ENCODE peak calls at places on chromosomes 12 and 14, in four cellular contexts. O, T, N and P are unnamed samples.

GRCh38 chr12:88552672-88553079 is 27.6 kb downstream of the KITLG start:
- DNase-seq in O (peak; percentile 77), T (no peak), N (no peak), P (no peak)

GRCh38 chr12:32290411-32290810 is 108.9 kb upstream of the FGD4 start:
- DNase-seq in O (peak; percentile 73), T (no peak), N (no peak), P (no peak)

GRCh38 chr12:9024512-9024911 is 35.2 kb downstream of the KLRG1 start:
- DNase-seq in O (no peak), T (no peak), N (no peak), P (no peak)

GRCh38 chr14:103257211-103257962 is 76.7 kb upstream of the EIF5 start:
- DNase-seq in O (peak; percentile 63), T (no peak), N (no peak), P (no peak)

GRCh38 chr14:68346540-68347232 is 446.2 kb downstream of the ZFP36L1 start:
- DNase-seq in O (no peak), T (no peak), N (no peak), P (no peak)

GRCh38 chr12:108896331-108896730 is 16.4 kb downstream of the DAO start:
- DNase-seq in O (no peak), T (no peak), N (no peak), P (no peak)

GRCh38 chr12:56931474-56931978 is 2.7 kb downstream of the SDR9C7 start:
- DNase-seq in O (peak; percentile 55), T (no peak), N (peak; percentile 70), P (no peak)

GRCh38 chr14:76261371-76261811 is 109.7 kb downstream of the GPATCH2L start:
- DNase-seq in O (no peak), T (no peak), N (peak; percentile 11), P (no peak)

GRCh38 chr14:90732142-90732541 is 84.1 kb downstream of the TTC7B start:
- DNase-seq in O (no peak), T (no peak), N (no peak), P (no peak)

GRCh38 chr12:116138781-116139180 is 138.7 kb downstream of the MED13L start:
- DNase-seq in O (no peak), T (no peak), N (no peak), P (no peak)

GRCh38 chr12:3841783-3842182 is 31.4 kb downstream of the PARP11 start:
- DNase-seq in O (no peak), T (no peak), N (no peak), P (no peak)

GRCh38 chr14:104107101-104107581 is 21.6 kb downstream of the ASPG start:
- DNase-seq in O (no peak), T (no peak), N (no peak), P (no peak)

GRCh38 chr12:53560386-53560785 is 53.1 kb upstream of the NPFF start:
- DNase-seq in O (no peak), T (no peak), N (no peak), P (no peak)

GRCh38 chr12:116508145-116509121 is 50.7 kb upstream of the MAP1LC3B2 start:
- DNase-seq in O (peak; percentile 53), T (no peak), N (peak; percentile 78), P (peak; percentile 31)

GRCh38 chr12:77841467-77842054 is 10.9 kb downstream of the NAV3 start:
- DNase-seq in O (no peak), T (no peak), N (no peak), P (no peak)

GRCh38 chr12:92859650-92860386 is 69.3 kb downstream of the EEA1 start:
- DNase-seq in O (no peak), T (no peak), N (no peak), P (no peak)

GRCh38 chr12:95970905-95971304 is 25.2 kb downstream of the HAL start:
- DNase-seq in O (no peak), T (no peak), N (no peak), P (no peak)

GRCh38 chr14:75428230-75429104 is 645 bp downstream of the JDP2 start:
- DNase-seq in O (no peak), T (no peak), N (peak; percentile 72), P (no peak)

GRCh38 chr14:23800811-23801210 is 152.8 kb upstream of the DHRS4 start:
- DNase-seq in O (no peak), T (no peak), N (no peak), P (no peak)

GRCh38 chr14:70947739-70948138 is 40.5 kb downstream of the PCNX1 start:
- DNase-seq in O (no peak), T (no peak), N (no peak), P (no peak)

GRCh38 chr12:59115995-59116394 is 195.7 kb upstream of the LRIG3 start:
- DNase-seq in O (no peak), T (no peak), N (no peak), P (no peak)

GRCh38 chr12:59111873-59112272 is 191.6 kb upstream of the LRIG3 start:
- DNase-seq in O (no peak), T (no peak), N (no peak), P (no peak)

GRCh38 chr12:59118356-59118755 is 198.1 kb upstream of the LRIG3 start:
- DNase-seq in O (no peak), T (no peak), N (no peak), P (no peak)

GRCh38 chr12:59115526-59115925 is 195.2 kb upstream of the LRIG3 start:
- DNase-seq in O (no peak), T (no peak), N (no peak), P (no peak)

DNA sequence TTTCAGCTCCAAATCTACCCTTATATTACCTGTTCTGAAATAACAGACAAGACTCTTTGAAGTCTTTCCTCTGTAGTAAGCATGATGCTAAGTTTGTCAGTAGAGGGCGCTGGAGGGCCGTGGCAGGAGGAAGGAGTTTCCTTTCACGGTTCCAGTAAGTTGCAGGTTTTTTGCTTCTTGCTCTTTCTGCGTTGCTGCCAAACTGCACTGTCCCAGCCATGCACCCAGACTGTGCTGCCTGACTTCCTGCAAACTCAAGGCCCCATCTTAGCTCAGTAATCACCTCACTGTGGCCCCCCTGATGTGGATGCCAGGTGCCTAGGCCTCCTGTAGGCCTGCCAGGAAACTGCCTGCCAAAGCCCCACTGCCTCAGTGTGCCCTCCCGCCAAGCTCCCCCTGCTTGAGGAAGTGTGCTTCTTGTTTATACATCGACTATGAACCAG is 193.5 kb upstream of the LRIG3 start:
- DNase-seq in O (peak; percentile 84), T (peak; percentile 76), N (peak; percentile 46), P (peak; percentile 73)
- TF ChIP-seq CTCF in O (peak; percentile 76), T (peak; percentile 93), N (peak; percentile 70), P (peak; percentile 91)

DNA sequence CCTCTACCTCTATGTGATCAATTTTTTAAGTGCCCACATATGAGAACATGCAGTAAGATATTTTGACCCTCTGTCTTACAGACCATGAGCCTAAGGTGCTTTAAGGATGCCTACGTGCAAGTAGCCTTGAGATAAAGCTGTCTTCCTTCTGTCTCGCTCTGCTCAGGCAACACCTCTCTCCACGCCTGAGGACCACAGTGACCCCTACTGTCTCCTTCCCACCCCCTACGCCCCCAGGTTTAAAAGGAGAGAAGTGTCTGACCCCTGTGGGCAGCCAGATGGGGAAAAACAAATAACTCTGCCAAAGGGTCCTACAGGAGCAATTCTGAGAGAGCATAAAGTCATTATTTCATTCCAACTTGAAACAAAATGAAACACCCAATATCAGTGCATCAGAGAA is 286.4 kb upstream of the TMEM132C start:
- DNase-seq in O (no peak), T (no peak), N (no peak), P (no peak)
- TF ChIP-seq CTCF in O (no peak), T (no peak), N (no peak), P (no peak)

DNA sequence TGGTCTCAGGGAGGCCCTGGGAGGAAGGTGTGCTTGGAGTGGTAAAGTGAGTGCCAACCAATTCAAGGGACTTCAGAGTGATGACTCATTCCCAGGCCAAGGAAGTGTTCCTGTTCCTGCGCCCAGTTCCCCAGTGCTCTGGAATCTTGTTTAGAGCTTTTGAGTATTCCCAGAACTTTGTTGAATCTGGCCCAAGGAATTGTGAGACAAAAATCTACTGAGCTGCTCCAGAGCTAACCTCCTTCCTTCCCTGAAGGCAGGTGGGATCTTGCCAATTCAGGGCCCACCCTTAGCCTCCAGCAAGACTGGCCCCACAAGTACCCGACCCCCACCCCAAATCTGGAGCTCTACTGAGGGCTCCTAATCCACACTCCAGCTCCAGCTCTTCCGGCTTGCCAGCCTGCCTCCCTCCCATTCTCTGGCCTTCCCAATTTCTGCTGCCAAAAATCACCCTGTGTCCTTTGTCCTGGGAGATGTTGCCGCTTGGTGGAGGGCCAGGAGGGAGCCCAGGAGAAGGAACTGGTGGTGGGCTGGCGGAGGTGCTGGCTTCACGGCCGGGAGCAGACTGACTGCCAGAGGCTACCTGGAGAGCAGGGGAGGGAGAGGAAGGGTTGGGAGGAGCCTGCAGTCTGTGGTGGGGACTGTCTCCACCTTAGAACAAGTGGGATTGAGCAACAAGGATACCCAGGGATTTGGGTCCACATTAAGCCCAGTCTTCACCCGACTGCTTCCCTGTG is 2.0 kb upstream of the ATN1 start:
- DNase-seq in O (peak; percentile 91), T (peak; percentile 67), N (no peak), P (no peak)
- TF ChIP-seq CTCF in O (no peak), T (no peak), N (no peak), P (no peak)

GRCh38 chr14:99326041-99326710 is 54.2 kb upstream of the BCL11B start:
- DNase-seq in O (no peak), T (no peak), N (no peak), P (no peak)

GRCh38 chr14:99325591-99325990 is 53.6 kb upstream of the BCL11B start:
- DNase-seq in O (no peak), T (no peak), N (no peak), P (no peak)

GRCh38 chr14:99325016-99325415 is 53.0 kb upstream of the BCL11B start:
- DNase-seq in O (no peak), T (no peak), N (no peak), P (no peak)

GRCh38 chr14:99327458-99328250 is 55.7 kb upstream of the BCL11B start:
- DNase-seq in O (no peak), T (no peak), N (no peak), P (no peak)

GRCh38 chr14:99327050-99327449 is 55.1 kb upstream of the BCL11B start:
- DNase-seq in O (no peak), T (no peak), N (no peak), P (no peak)
- TF ChIP-seq CTCF in O (no peak), T (no peak), N (no peak), P (no peak)

DNA sequence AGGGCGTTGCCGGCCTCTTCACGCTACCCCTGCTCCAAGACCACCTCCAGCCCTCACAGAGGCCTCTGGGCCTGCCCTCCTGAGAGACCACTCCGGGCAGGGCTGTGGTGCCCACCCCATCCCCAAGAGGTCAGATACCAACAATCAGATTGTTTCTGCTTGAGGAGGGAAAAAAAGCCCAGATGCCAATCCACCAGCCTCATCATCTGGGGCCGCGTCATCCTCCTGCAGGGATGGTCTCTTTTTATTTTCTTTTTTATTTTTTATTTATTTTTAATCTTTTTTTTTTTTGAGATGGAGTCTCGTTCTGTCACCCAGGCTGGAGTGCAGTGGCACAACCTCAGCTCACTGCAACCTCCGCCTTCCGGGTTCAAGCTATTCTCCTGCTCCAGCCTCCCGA is 93.4 kb downstream of the FBXL14 start:
- DNase-seq in O (no peak), T (no peak), N (no peak), P (no peak)
- TF ChIP-seq CTCF in O (no peak), T (no peak), N (no peak), P (no peak)

GRCh38 chr14:54294802-54295201 is 102.0 kb upstream of the CDKN3 start:
- DNase-seq in O (no peak), T (no peak), N (no peak), P (no peak)
- TF ChIP-seq CTCF in O (no peak), T (no peak), N (no peak), P (no peak)